ENCODE peak calls at places on chromosomes 11 and 22, in eight cellular contexts. N, A, P, H, S, K, Q and B are unnamed samples.

GRCh38 chr11:69472053-69472765 is 9.3 kb upstream of the LINC01488 start:
- DNase-seq in S (no peak), A (no peak), K (no peak), H (no peak), P (no peak), N (no peak), Q (no peak), B (no peak)

GRCh38 chr11:108112059-108112458 is 9.3 kb upstream of the ACAT1 start:
- DNase-seq in S (no peak), Q (no peak), P (no peak), N (no peak), A (no peak), H (no peak), K (no peak), B (no peak)

GRCh38 chr11:32561835-32562234 is 21.8 kb upstream of the EIF3M start:
- DNase-seq in Q (no peak), P (no peak), K (no peak), N (no peak), A (no peak), S (no peak), H (no peak), B (no peak)

GRCh38 chr11:103326070-103326794 is 217.0 kb downstream of the DYNC2H1 start:
- DNase-seq in N (peak), Q (no peak), A (peak), P (peak), S (peak), H (peak), K (peak), B (peak)

GRCh38 chr11:95891423-95892177 is 32.3 kb downstream of the MTMR2 start:
- DNase-seq in H (no peak), S (no peak), K (no peak), N (no peak), Q (no peak), A (no peak), P (no peak), B (no peak)

GRCh38 chr11:64976651-64977050 is 4.7 kb upstream of the MAJIN start:
- DNase-seq in S (no peak), N (no peak), A (no peak), H (no peak), Q (peak), K (no peak), P (no peak), B (no peak)

GRCh38 chr11:115503083-115503885 is 931 bp downstream of the CADM1 start:
- DNase-seq in Q (peak), H (peak), A (peak), K (peak), S (peak), N (peak), P (peak), B (peak)

GRCh38 chr11:12744831-12745502 is 70.7 kb downstream of the TEAD1 start:
- DNase-seq in H (no peak), A (no peak), K (no peak), S (no peak), N (no peak), Q (no peak), P (no peak), B (peak)

GRCh38 chr11:104997288-104997687 is 25.7 kb downstream of the CASP5 start:
- DNase-seq in K (no peak), P (no peak), N (no peak), H (no peak), S (peak), Q (no peak), A (no peak), B (no peak)

GRCh38 chr11:45409587-45409986 is 123.4 kb upstream of the SYT13 start:
- DNase-seq in P (no peak), N (no peak), H (no peak), Q (no peak), K (no peak), S (no peak), A (no peak), B (no peak)

GRCh38 chr11:2574553-2575535 is 125.0 kb downstream of the KCNQ1OT1 start:
- DNase-seq in N (peak), S (no peak), Q (peak), P (no peak), H (no peak), A (no peak), K (peak), B (no peak)

GRCh38 chr22:43152001-43152354 is 619 bp downstream of the TSPO start:
- DNase-seq in N (no peak), Q (no peak), K (no peak), S (no peak), A (no peak), P (no peak), H (no peak), B (no peak)

GRCh38 chr11:36358436-36358835 is 62.3 kb downstream of the PRR5L start:
- DNase-seq in A (no peak), K (no peak), H (no peak), N (no peak), Q (no peak), P (no peak), S (no peak), B (no peak)

GRCh38 chr11:36357831-36358230 is 61.7 kb downstream of the PRR5L start:
- DNase-seq in H (no peak), P (no peak), A (no peak), N (no peak), K (no peak), S (no peak), Q (no peak), B (no peak)

GRCh38 chr11:36352919-36353318 is 56.8 kb downstream of the PRR5L start:
- DNase-seq in H (no peak), P (no peak), A (no peak), S (no peak), K (no peak), Q (no peak), N (peak), B (no peak)

GRCh38 chr11:36356201-36356600 is 60.1 kb downstream of the PRR5L start:
- DNase-seq in P (no peak), A (peak), K (no peak), Q (no peak), H (no peak), N (peak), S (no peak), B (no peak)

DNA sequence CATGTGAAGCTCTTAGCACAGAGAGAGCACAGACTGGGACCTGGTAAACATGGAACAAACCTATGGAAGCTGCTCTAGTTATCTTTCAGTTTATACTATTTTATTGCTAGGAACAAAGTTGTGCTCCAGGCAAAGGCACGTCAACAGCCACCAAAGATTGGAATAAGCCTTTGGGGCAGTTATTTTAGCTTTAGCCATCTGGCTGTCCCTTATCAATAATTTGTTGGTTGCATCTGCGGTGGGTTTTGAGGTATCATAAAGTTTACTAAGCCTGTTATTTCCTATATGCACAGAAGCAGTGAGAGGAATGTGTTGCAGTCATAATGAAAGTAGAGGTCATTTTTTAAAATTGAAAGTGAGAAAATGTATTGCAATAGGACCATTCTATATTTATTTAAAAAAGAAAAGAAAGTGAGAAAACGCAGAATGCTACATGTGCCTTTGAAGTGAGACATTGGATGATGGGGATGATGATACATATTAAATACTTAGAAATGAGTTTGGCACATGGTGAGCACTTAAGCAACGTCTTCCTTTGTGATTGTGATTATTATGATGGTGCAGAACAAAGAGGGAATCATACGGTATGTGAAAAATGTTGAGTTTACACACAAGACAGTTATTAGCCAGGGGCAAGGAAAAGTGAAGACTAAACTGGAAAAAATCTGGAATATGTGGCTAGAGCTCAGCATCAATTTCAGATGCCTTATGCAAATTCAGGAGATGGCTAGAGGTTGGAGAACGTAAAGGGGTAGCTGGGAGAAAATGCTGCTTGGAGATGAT is 58.3 kb downstream of the PRR5L start:
- DNase-seq in N (peak), S (no peak), A (peak), P (no peak), Q (no peak), H (no peak), K (no peak), B (no peak)
- TF ChIP-seq CTCF in N (no peak), S (no peak), A (no peak), P (no peak), Q (no peak), H (no peak), K (no peak), B (no peak)

DNA sequence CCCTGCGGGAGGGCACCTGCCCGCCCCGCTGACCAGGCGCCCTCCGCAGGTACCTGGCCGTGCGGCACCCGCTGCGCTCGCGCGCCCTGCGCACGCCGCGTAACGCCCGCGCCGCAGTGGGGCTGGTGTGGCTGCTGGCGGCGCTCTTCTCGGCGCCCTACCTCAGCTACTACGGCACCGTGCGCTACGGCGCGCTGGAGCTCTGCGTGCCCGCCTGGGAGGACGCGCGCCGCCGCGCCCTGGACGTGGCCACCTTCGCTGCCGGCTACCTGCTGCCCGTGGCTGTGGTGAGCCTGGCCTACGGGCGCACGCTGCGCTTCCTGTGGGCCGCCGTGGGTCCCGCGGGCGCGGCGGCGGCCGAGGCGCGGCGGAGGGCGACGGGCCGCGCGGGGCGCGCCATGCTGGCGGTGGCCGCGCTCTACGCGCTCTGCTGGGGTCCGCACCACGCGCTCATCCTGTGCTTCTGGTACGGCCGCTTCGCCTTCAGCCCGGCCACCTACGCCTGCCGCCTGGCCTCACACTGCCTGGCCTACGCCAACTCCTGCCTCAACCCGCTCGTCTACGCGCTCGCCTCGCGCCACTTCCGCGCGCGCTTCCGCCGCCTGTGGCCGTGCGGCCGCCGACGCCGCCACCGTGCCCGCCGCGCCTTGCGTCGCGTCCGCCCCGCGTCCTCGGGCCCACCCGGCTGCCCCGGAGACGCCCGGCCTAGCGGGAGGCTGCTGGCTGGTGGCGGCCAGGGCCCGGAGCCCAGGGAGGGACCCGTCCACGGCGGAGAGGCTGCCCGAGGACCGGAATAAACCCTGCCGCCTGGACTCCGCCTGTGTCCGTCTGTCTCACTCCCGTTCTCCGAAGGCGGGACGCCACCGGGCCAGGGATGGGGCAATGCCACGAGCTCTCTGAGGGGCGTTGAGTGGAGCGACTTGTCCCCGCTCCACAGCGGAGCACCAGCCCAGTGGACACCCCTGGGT is 1.8 kb downstream of the GALR3 start:
- DNase-seq in A (peak), Q (no peak), N (no peak), H (peak), K (peak), S (no peak), P (no peak), B (peak)
- TF ChIP-seq CTCF in A (no peak), Q (no peak), N (no peak), H (no peak), K (no peak), S (no peak), P (no peak), B (no peak)

DNA sequence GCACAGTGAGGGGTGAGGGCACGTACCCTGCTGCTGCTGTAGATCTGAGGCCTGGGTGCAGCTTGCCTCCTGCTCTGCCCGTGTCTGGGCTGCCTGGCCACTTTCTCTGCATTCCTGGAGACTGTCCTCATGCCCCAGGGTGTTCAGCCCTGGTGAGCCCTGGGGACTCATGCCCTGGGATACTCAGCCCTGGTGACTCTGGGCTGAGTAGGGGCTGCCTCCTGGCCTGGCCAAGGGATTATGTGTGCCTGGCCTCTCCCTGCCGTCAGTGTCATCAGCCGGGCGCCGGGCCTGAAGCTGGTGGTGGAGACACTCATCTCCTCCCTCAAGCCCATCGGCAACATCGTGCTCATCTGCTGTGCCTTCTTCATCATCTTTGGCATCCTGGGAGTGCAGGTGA is 94.7 kb downstream of the CACNA1I start:
- DNase-seq in N (no peak), Q (no peak), K (no peak), P (no peak), A (no peak), H (no peak), S (no peak), B (no peak)
- TF ChIP-seq CTCF in N (no peak), Q (no peak), K (no peak), P (no peak), A (no peak), H (no peak), S (no peak), B (no peak)

GRCh38 chr22:39215430-39216142 is 29.2 kb downstream of the PDGFB start:
- DNase-seq in S (peak), A (peak), Q (peak), H (no peak), K (peak), N (no peak), P (no peak), B (no peak)
- TF ChIP-seq CTCF in S (peak), A (peak), Q (peak), H (peak), K (peak), N (no peak), P (peak), B (peak)

GRCh38 chr22:45731798-45732495 is 60.3 kb downstream of the ATXN10 start:
- DNase-seq in P (no peak), K (no peak), H (no peak), N (no peak), Q (no peak), S (peak), A (no peak), B (no peak)
- TF ChIP-seq CTCF in P (peak), K (no peak), H (peak), N (no peak), Q (peak), S (peak), A (peak), B (peak)

GRCh38 chr22:36528795-36529718 is at the start of gene EIF3D:
- DNase-seq in S (peak), P (peak), N (peak), Q (peak), A (peak), H (peak), K (peak), B (peak)
- TF ChIP-seq CTCF in S (no peak), P (no peak), N (no peak), Q (peak), A (no peak), H (no peak), K (no peak), B (no peak)

DNA sequence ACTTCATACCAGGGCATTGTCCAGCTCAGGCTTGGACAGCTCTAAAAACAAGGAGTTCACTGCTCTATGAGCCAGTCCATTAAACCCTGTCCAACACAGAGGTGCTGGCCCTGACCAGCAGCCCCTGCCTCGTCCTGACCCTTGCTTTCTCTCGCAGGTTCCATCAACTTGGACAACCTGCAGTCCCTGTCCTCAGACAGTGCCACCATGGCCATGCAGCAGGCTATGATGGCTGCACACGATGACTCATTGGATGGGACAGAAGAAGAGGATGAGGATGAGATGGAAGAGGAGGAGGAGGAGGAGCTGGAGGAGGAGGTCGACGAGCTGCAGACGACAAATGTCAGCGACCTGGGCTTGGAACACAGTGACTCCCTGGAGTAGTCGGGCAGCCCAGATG is 65.1 kb downstream of the FEZ1 start:
- DNase-seq in S (no peak), Q (no peak), K (no peak), P (no peak), A (no peak), H (no peak), N (no peak), B (no peak)
- TF ChIP-seq CTCF in S (no peak), Q (no peak), K (no peak), P (no peak), A (no peak), H (no peak), N (no peak), B (no peak)